ENCODE peak calls at places on chromosomes 11 and 22, in six cellular contexts. F, U, D, A, T and L are unnamed samples.

GRCh38 chr11:126578426-126578825 is 222.9 kb downstream of the ST3GAL4 start:
- DNase-seq in F (no peak), U (no peak), D (no peak), A (no peak), T (no peak), L (no peak)

GRCh38 chr11:96358321-96358720 is 15.3 kb upstream of the MAML2 start:
- DNase-seq in F (no peak), U (no peak), D (no peak), A (no peak), T (no peak), L (no peak)

GRCh38 chr11:97895572-97895971 is 1125.2 kb upstream of the CNTN5 start:
- DNase-seq in F (no peak), U (no peak), D (no peak), A (no peak), T (no peak), L (no peak)

GRCh38 chr11:134949121-134949591 is 537.1 kb upstream of the B3GAT1 start:
- DNase-seq in F (no peak), U (peak), D (no peak), A (peak), T (no peak), L (peak)

GRCh38 chr22:40654522-40655167 is 18.1 kb upstream of the MRTFA start:
- DNase-seq in F (no peak), U (peak), D (peak), A (peak), T (no peak), L (peak)

GRCh38 chr11:69483696-69484426 is 2.4 kb downstream of the LINC01488 start:
- DNase-seq in F (no peak), U (no peak), D (no peak), A (no peak), T (no peak), L (no peak)

GRCh38 chr11:134958336-134958640 is 546.2 kb upstream of the B3GAT1 start:
- DNase-seq in F (no peak), U (no peak), D (no peak), A (no peak), T (no peak), L (no peak)

GRCh38 chr11:96607890-96608558 is 218.2 kb downstream of the JRKL start:
- DNase-seq in F (no peak), U (peak), D (peak), A (no peak), T (no peak), L (no peak)

GRCh38 chr11:15034687-15035267 is 38.6 kb upstream of the CALCB start:
- DNase-seq in F (no peak), U (no peak), D (no peak), A (no peak), T (no peak), L (no peak)

GRCh38 chr22:44224166-44224565 is 43.4 kb downstream of the PARVG start:
- DNase-seq in F (no peak), U (no peak), D (no peak), A (no peak), T (no peak), L (no peak)

GRCh38 chr11:59510917-59511589 is at the start of gene OR4D9:
- DNase-seq in F (no peak), U (peak), D (peak), A (no peak), T (no peak), L (no peak)

GRCh38 chr11:68988486-68988885 is 7.7 kb upstream of the MRGPRD start:
- DNase-seq in F (no peak), U (no peak), D (no peak), A (no peak), T (no peak), L (no peak)

GRCh38 chr11:74011360-74012071 is 2.6 kb upstream of the UCP3 start:
- DNase-seq in F (no peak), U (peak), D (peak), A (no peak), T (no peak), L (peak)

GRCh38 chr11:57800444-57801184 is 39.0 kb downstream of the CTNND1 start:
- DNase-seq in F (no peak), U (peak), D (peak), A (peak), T (no peak), L (peak)

GRCh38 chr11:45928535-45929215 is 6.2 kb downstream of the LARGE2 start:
- DNase-seq in F (no peak), U (no peak), D (no peak), A (no peak), T (no peak), L (no peak)

GRCh38 chr11:113876798-113877672 is 1.7 kb upstream of the USP28 start:
- DNase-seq in F (no peak), U (no peak), D (peak), A (no peak), T (no peak), L (no peak)

GRCh38 chr22:26892401-26893033 is 235.1 kb downstream of the MIAT start:
- DNase-seq in F (no peak), U (no peak), D (no peak), A (no peak), T (no peak), L (no peak)

GRCh38 chr11:70055444-70055843 is 22.7 kb upstream of the ANO1 start:
- DNase-seq in F (no peak), U (no peak), D (no peak), A (no peak), T (no peak), L (no peak)

GRCh38 chr11:120810251-120810650 is 213.7 kb upstream of the TBCEL start:
- DNase-seq in F (no peak), U (peak), D (no peak), A (no peak), T (no peak), L (peak)

GRCh38 chr11:119361056-119361787 is 14.7 kb upstream of the MFRP start:
- DNase-seq in F (no peak), U (peak), D (peak), A (peak), T (no peak), L (peak)

GRCh38 chr11:117822031-117822521 is 2.5 kb downstream of the FXYD2 start:
- DNase-seq in F (no peak), U (peak), D (peak), A (no peak), T (no peak), L (no peak)

GRCh38 chr22:24427500-24428164 is at the start of gene ADORA2A:
- DNase-seq in F (no peak), U (no peak), D (no peak), A (no peak), T (peak), L (no peak)

GRCh38 chr11:115637842-115638241 is 133.6 kb upstream of the CADM1 start:
- DNase-seq in F (no peak), U (no peak), D (peak), A (no peak), T (no peak), L (no peak)

GRCh38 chr11:13338437-13339069 is 61.0 kb downstream of the BMAL1 start:
- DNase-seq in F (no peak), U (peak), D (peak), A (peak), T (no peak), L (peak)

GRCh38 chr22:43888740-43889139 is 3.1 kb downstream of the PNPLA5 start:
- DNase-seq in F (no peak), U (no peak), D (no peak), A (no peak), T (no peak), L (no peak)

GRCh38 chr11:76524919-76525318 is 80.1 kb downstream of the EMSY start:
- DNase-seq in F (no peak), U (peak), D (no peak), A (peak), T (no peak), L (no peak)

GRCh38 chr11:3885855-3886254 is 30.4 kb downstream of the STIM1 start:
- DNase-seq in F (no peak), U (peak), D (no peak), A (no peak), T (no peak), L (peak)

GRCh38 chr11:19579957-19580356 is 132.7 kb upstream of the NAV2 start:
- DNase-seq in F (no peak), U (no peak), D (no peak), A (no peak), T (no peak), L (no peak)

GRCh38 chr11:118785362-118785761 is 5.6 kb downstream of the DDX6 start:
- DNase-seq in F (no peak), U (peak), D (peak), A (no peak), T (no peak), L (peak)

GRCh38 chr11:71176812-71177211 is 75.6 kb downstream of the SHANK2 start:
- DNase-seq in F (no peak), U (no peak), D (peak), A (no peak), T (no peak), L (no peak)